ENCODE peak calls at places on chromosome 19, in five cellular contexts. L is IMR-90, N is mesendoderm, J is H1, I is H9. G is an unnamed sample.

GRCh38 chr19:51687791-51688664 is 5.1 kb upstream of the SPACA6 start:
- DNase-seq in L (peak), N (peak), J (no peak), I (peak), G (no peak)

GRCh38 chr19:46221981-46222610 is 7.4 kb upstream of the IGFL1 start:
- DNase-seq in L (peak), N (peak), J (no peak), I (peak), G (no peak)

GRCh38 chr19:46731007-46731501 is 14.1 kb upstream of the PRKD2 start:
- DNase-seq in L (peak), N (peak), J (no peak), I (no peak), G (no peak)

GRCh38 chr19:54127688-54128440 is 9.7 kb upstream of the CNOT3 start:
- DNase-seq in L (no peak), N (no peak), J (no peak), I (no peak), G (no peak)

GRCh38 chr19:33024398-33024797 is 40.3 kb downstream of the RHPN2 start:
- DNase-seq in L (no peak), N (peak), J (no peak), I (no peak), G (no peak)

GRCh38 chr19:9010693-9011092 is 484 bp upstream of the MUC16 start:
- DNase-seq in L (no peak), N (no peak), J (no peak), I (no peak), G (no peak)

GRCh38 chr19:12868540-12869112 is 12.6 kb downstream of the DNASE2 start:
- DNase-seq in L (no peak), N (peak), J (no peak), I (peak), G (no peak)

GRCh38 chr19:46265217-46265828 is 31.5 kb upstream of the HIF3A start:
- DNase-seq in L (peak), N (peak), J (peak), I (peak), G (peak)

GRCh38 chr19:13373599-13373998 is 132.7 kb downstream of the CACNA1A start:
- DNase-seq in L (no peak), N (no peak), J (no peak), I (no peak), G (no peak)

GRCh38 chr19:1837625-1838105 is 10.6 kb downstream of the REXO1 start:
- DNase-seq in L (no peak), N (peak), J (no peak), I (peak), G (no peak)

GRCh38 chr19:13154911-13155471 is 4.8 kb downstream of the IER2 start:
- DNase-seq in L (peak), N (peak), J (no peak), I (peak), G (peak)

GRCh38 chr19:40214936-40215335 is 3.2 kb downstream of the TTC9B start:
- DNase-seq in L (no peak), N (no peak), J (no peak), I (no peak), G (no peak)

GRCh38 chr19:45781282-45782161 is 768 bp downstream of the DMPK start:
- DNase-seq in L (no peak), N (no peak), J (no peak), I (no peak), G (no peak)

GRCh38 chr19:33390908-33391630 is 17.6 kb downstream of the CEBPG start:
- DNase-seq in L (no peak), N (no peak), J (no peak), I (no peak), G (no peak)

GRCh38 chr19:36245210-36246005 is 30.5 kb downstream of the ZNF146 start:
- DNase-seq in L (no peak), N (peak), J (peak), I (peak), G (peak)

GRCh38 chr19:2986951-2987491 is 9.7 kb downstream of the TLE6 start:
- DNase-seq in L (no peak), N (peak), J (no peak), I (peak), G (no peak)
- H2BK5ac ChIP-seq in L (no peak), N (no peak), J (peak), I (no peak), G (peak)

DNA sequence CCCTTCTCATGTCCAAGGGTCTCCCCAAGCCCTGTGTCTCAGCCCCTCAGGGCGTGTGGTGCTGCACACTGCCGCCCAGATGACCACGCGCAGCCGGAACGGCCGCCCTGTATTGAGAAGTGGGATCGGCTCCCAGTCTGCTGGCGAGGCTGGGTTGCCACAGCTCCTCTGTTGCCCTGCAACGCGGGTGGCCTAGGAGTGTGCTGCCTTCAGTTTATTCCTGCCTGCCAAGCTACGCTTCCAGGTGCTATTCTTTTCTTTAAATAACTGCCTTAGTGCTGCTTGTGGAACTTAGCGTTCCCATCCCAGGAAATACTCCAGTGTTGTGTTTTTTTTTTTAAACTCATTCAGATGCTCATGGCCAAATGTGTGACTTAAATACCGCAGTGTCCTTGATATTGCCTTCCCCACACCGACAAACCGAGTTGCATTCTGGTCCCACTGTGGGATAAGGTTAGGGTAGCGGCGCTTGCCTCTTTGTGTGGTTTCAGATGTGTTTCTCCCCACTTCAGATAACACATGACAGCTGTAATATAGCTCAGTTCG is 16.6 kb downstream of the ACTN4 start:
- DNase-seq in L (no peak), N (no peak), J (no peak), I (no peak), G (no peak)
- H2BK15ac ChIP-seq in L (peak), N (no peak), J (peak), I (no peak), G (peak)

GRCh38 chr19:15776991-15777787 is 10.3 kb upstream of the OR10H5 start:
- DNase-seq in L (no peak), N (no peak), J (no peak), I (no peak), G (no peak)

GRCh38 chr19:15780595-15781418 is 6.7 kb upstream of the OR10H5 start:
- DNase-seq in L (no peak), N (no peak), J (no peak), I (no peak), G (no peak)

GRCh38 chr19:15782211-15782610 is 5.2 kb upstream of the OR10H5 start:
- DNase-seq in L (no peak), N (no peak), J (no peak), I (no peak), G (no peak)

GRCh38 chr19:15781659-15782058 is 5.8 kb upstream of the OR10H5 start:
- DNase-seq in L (no peak), N (no peak), J (no peak), I (no peak), G (no peak)

DNA sequence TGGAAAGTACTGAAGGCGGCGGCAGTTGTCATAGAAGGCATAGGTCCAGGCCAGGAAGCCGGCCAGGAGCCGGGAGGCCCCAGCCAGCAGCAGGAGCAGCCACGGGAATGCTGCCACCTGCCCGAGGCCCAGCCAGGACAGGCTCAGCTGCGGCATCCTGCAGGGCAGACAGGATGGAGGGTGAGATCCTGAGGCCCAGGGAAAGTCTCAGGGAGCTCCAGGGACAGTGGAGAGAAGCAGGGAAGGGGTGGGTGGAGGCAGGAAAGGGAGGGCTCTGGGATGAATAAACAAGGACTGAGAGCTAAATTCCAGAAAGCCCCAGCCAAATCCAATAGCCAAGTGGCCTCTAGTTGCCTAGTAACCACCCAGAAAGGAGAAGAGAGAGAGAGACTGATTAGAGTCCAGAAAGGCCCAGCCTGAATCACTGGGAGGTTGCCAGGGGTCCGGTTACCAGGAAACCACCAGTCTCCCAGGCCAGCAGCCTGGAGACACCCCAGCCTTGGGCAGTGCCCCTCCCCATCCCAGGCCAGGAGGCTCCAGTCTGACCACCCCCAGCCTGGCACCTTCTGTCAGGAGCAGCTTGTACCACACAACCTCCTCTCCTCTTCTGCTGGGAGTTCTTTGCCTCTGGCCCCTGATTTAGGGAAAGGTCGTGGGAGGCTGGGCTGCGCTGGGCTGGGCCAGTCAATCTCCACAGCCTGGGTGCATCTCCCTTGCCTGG is 7.5 kb upstream of the OR10H5 start:
- DNase-seq in L (no peak), N (no peak), J (no peak), I (no peak), G (no peak)
- H3K18ac ChIP-seq in L (no peak), N (no peak), J (no peak), I (no peak), G (no peak)

GRCh38 chr19:5545984-5546383 is 21.8 kb downstream of the TINCR start:
- DNase-seq in L (no peak), N (no peak), J (no peak), I (no peak), G (no peak)
- H2BK5ac ChIP-seq in L (no peak), N (no peak), J (no peak), I (no peak), G (no peak)

DNA sequence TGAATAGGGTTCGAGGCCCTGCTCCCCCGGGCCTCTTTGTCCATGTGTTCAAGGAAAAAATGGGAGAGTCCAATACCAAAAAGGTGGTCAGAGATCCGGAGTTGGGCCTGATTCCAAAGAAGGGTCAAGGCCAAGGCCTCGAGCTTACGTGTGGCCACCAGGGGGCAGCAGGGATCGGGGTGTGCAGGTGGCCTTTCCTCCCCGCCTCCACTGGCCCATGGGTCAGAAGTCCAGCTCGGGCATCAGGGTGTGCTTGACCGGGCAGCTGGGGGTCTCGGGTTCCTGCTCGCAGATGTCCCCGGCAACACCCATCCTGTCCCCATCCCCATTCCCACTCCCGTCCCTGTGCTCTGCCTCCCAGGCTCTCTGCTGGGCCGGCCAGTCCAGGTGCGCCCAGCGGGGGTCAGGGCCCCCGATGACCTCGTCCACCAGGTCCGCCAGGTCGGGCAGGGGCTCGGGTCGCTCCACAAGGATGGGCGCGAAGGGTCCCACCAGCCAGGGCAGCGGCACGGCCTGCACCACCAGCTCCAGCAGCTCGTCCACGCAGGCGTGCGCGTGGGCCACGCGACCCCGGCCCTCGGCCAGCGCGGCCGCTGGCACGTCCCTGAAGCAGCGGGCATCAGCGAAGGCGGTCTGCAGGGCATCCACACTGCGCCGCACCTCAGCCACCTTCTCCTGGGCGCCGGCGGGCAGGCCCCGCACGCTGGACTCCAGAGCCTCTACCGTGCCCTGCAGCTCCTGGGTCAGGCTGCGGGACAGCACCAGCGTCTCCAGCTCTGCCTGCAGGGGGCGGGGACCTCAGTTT is 5.2 kb upstream of the PLIN4 start:
- DNase-seq in L (peak), N (peak), J (no peak), I (peak), G (no peak)
- H2BK15ac ChIP-seq in L (no peak), N (no peak), J (no peak), I (no peak), G (peak)

DNA sequence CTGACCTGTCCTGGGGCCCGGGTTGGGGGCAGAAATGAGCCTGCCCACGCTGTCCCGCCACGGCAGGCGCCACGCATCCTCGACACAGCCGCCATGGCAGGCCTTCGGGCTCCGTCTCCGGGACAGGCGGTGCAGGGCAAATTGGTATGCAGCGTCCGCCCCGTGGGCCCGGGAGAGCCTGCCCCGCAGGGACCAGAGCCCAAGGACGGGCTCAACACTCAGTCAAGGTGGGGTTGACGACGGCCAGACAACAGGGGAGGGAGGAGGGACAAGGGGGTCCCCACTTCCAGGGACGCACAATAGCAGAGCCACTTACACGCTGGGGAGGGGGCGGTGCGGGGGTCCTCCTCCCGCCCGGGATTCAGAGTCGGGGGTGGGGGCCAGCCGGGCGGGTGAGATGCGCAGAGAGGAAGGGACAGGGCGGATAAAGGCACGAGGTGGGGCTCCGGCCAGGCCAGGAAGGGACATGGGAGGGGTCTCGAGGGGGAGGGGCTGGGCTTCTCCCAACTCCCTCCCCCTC is 1.2 kb downstream of the CTXN1 start:
- DNase-seq in L (no peak), N (no peak), J (no peak), I (no peak), G (no peak)
- H3K18ac ChIP-seq in L (no peak), N (no peak), J (peak), I (no peak), G (peak)

GRCh38 chr19:39155114-39155700 is 29.6 kb downstream of the PAK4 start:
- DNase-seq in L (no peak), N (no peak), J (no peak), I (no peak), G (no peak)

GRCh38 chr19:39156891-39157230 is 31.3 kb downstream of the PAK4 start:
- DNase-seq in L (no peak), N (no peak), J (no peak), I (no peak), G (no peak)

GRCh38 chr19:39154626-39155100 is 29.1 kb downstream of the PAK4 start:
- DNase-seq in L (no peak), N (peak), J (no peak), I (peak), G (no peak)

GRCh38 chr19:39156230-39156890 is 30.8 kb downstream of the PAK4 start:
- DNase-seq in L (peak), N (no peak), J (no peak), I (no peak), G (no peak)

GRCh38 chr19:39155741-39156140 is 30.2 kb downstream of the PAK4 start:
- DNase-seq in L (no peak), N (no peak), J (no peak), I (no peak), G (no peak)
- H2BK5ac ChIP-seq in L (no peak), N (no peak), J (no peak), I (no peak), G (peak)

GRCh38 chr19:55212447-55212846 is 3.1 kb upstream of the PTPRH start:
- DNase-seq in L (no peak), N (peak), J (no peak), I (no peak), G (no peak)

GRCh38 chr19:55220525-55220924 is 8.0 kb downstream of the TMEM86B start:
- DNase-seq in L (no peak), N (peak), J (no peak), I (peak), G (no peak)

GRCh38 chr19:55213547-55213946 is 4.2 kb upstream of the PTPRH start:
- DNase-seq in L (no peak), N (no peak), J (no peak), I (no peak), G (no peak)

GRCh38 chr19:55216461-55217198 is 7.3 kb upstream of the PTPRH start:
- DNase-seq in L (peak), N (peak), J (peak), I (peak), G (peak)
- H2BK15ac ChIP-seq in L (peak), N (no peak), J (peak), I (no peak), G (no peak)

GRCh38 chr19:38850231-38850975 is 617 bp upstream of the HNRNPL start:
- DNase-seq in L (peak), N (peak), J (peak), I (peak), G (peak)
- H3K18ac ChIP-seq in L (no peak), N (peak), J (peak), I (peak), G (peak)

GRCh38 chr19:49677232-49677881 is at the start of gene PRMT1:
- DNase-seq in L (no peak), N (peak), J (no peak), I (peak), G (no peak)
- H2BK5ac ChIP-seq in L (peak), N (peak), J (peak), I (peak), G (peak)

G was measured in neuronal stem cell.